ENCODE peak calls at places on chromosome 13, in four cellular contexts. N is hepatocyte, D is dorsolateral prefrontal cortex, K is thoracic aorta. T is an unnamed sample.

GRCh38 chr13:110340812-110341444 is 33.8 kb downstream of the COL4A2 start:
- DNase-seq in N (peak), D (no peak), K (peak), T (peak)

GRCh38 chr13:37059136-37059847 is at the start of gene SUPT20H:
- DNase-seq in N (peak), D (peak), K (peak), T (peak)

GRCh38 chr13:97434417-97435296 is 688 bp downstream of the RAP2A start:
- DNase-seq in N (no peak), D (peak), K (no peak), T (no peak)

GRCh38 chr13:94228781-94229180 is 250.7 kb downstream of the DCT start:
- DNase-seq in N (no peak), D (no peak), K (no peak), T (no peak)

GRCh38 chr13:110163020-110163658 is 143.8 kb downstream of the COL4A1 start:
- DNase-seq in N (no peak), D (no peak), K (no peak), T (no peak)

GRCh38 chr13:109644956-109645355 is 141.4 kb downstream of the IRS2 start:
- DNase-seq in N (no peak), D (no peak), K (no peak), T (no peak)

GRCh38 chr13:66996503-66996902 is 233.6 kb downstream of the PCDH9 start:
- DNase-seq in N (no peak), D (no peak), K (no peak), T (no peak)

GRCh38 chr13:26707122-26708006 is 53.2 kb downstream of the GPR12 start:
- DNase-seq in N (peak), D (peak), K (no peak), T (no peak)

GRCh38 chr13:33610471-33611015 is 207.4 kb upstream of the RFC3 start:
- DNase-seq in N (no peak), D (peak), K (no peak), T (no peak)

GRCh38 chr13:38656699-38657098 is 30.2 kb upstream of the FREM2 start:
- DNase-seq in N (no peak), D (no peak), K (no peak), T (no peak)

GRCh38 chr13:80497439-80497838 is 156.5 kb upstream of the SPRY2 start:
- DNase-seq in N (no peak), D (no peak), K (no peak), T (no peak)

GRCh38 chr13:25872871-25873607 is 178.8 kb downstream of the SHISA2 start:
- DNase-seq in N (no peak), D (no peak), K (no peak), T (no peak)

GRCh38 chr13:66506979-66507378 is 723.2 kb downstream of the PCDH9 start:
- DNase-seq in N (no peak), D (no peak), K (no peak), T (no peak)

GRCh38 chr13:23722726-23723453 is 152.7 kb downstream of the TNFRSF19 start:
- DNase-seq in N (no peak), D (no peak), K (no peak), T (no peak)

GRCh38 chr13:99033814-99034213 is 56.0 kb upstream of the DOCK9 start:
- DNase-seq in N (peak), D (no peak), K (no peak), T (no peak)

GRCh38 chr13:34721631-34722144 is 220.4 kb upstream of the NBEA start:
- DNase-seq in N (no peak), D (no peak), K (no peak), T (no peak)

GRCh38 chr13:97849305-97849704 is 104.2 kb upstream of the IPO5 start:
- DNase-seq in N (peak), D (no peak), K (no peak), T (no peak)

GRCh38 chr13:24746618-24747247 is 17.2 kb upstream of the RNF17 start:
- DNase-seq in N (peak), D (no peak), K (no peak), T (no peak)

GRCh38 chr13:52665325-52665724 is 12.7 kb downstream of the SUGT1 start:
- DNase-seq in N (peak), D (no peak), K (no peak), T (no peak)

GRCh38 chr13:33676700-33677048 is 141.3 kb upstream of the RFC3 start:
- DNase-seq in N (peak), D (no peak), K (no peak), T (no peak)

GRCh38 chr13:97559030-97559429 is 125.1 kb downstream of the RAP2A start:
- DNase-seq in N (no peak), D (no peak), K (no peak), T (no peak)

GRCh38 chr13:114002771-114003321 is 29.0 kb upstream of the C13orf46 start:
- DNase-seq in N (no peak), D (no peak), K (no peak), T (peak)

GRCh38 chr13:21429217-21429616 is 29.9 kb downstream of the ZDHHC20 start:
- DNase-seq in N (no peak), D (no peak), K (no peak), T (no peak)

GRCh38 chr13:60617863-60618733 is 221.1 kb downstream of the TDRD3 start:
- DNase-seq in N (peak), D (no peak), K (no peak), T (no peak)

GRCh38 chr13:46598140-46598819 is 45.3 kb downstream of the LRCH1 start:
- DNase-seq in N (no peak), D (no peak), K (no peak), T (no peak)

GRCh38 chr13:41459754-41460111 is 2.4 kb downstream of the RGCC start:
- DNase-seq in N (no peak), D (no peak), K (no peak), T (no peak)

GRCh38 chr13:37446503-37446902 is 152.1 kb downstream of the POSTN start:
- DNase-seq in N (peak), D (no peak), K (no peak), T (no peak)

GRCh38 chr13:50130686-50131051 is 115.4 kb downstream of the KCNRG start:
- DNase-seq in N (peak), D (peak), K (no peak), T (no peak)

GRCh38 chr13:110179116-110179857 is 127.7 kb downstream of the COL4A1 start:
- DNase-seq in N (no peak), D (no peak), K (no peak), T (no peak)

GRCh38 chr13:77207943-77208342 is 119.0 kb downstream of the MYCBP2 start:
- DNase-seq in N (no peak), D (no peak), K (no peak), T (no peak)

GRCh38 chr13:65292488-65292901 is 1937.6 kb downstream of the PCDH9 start:
- DNase-seq in N (peak), D (no peak), K (no peak), T (no peak)

GRCh38 chr13:21733475-21734311 is 62.8 kb downstream of the FGF9 start:
- DNase-seq in N (no peak), D (no peak), K (no peak), T (no peak)

GRCh38 chr13:104253063-104253680 is 1187.0 kb upstream of the SLC10A2 start:
- DNase-seq in N (no peak), D (no peak), K (no peak), T (no peak)

GRCh38 chr13:27005556-27005955 is 166.1 kb downstream of the USP12 start:
- DNase-seq in N (no peak), D (peak), K (no peak), T (no peak)

GRCh38 chr13:26721251-26721939 is 39.2 kb downstream of the GPR12 start:
- DNase-seq in N (no peak), D (peak), K (no peak), T (no peak)

GRCh38 chr13:40181203-40181845 is 485.1 kb downstream of the FOXO1 start:
- DNase-seq in N (peak), D (no peak), K (no peak), T (no peak)

GRCh38 chr13:44117351-44117750 is 237.6 kb downstream of the LACC1 start:
- DNase-seq in N (peak), D (no peak), K (no peak), T (no peak)

GRCh38 chr13:44111701-44112100 is 232.0 kb downstream of the LACC1 start:
- DNase-seq in N (no peak), D (no peak), K (no peak), T (no peak)

GRCh38 chr13:44120814-44121505 is 241.3 kb downstream of the LACC1 start:
- DNase-seq in N (no peak), D (no peak), K (no peak), T (no peak)

GRCh38 chr13:44112700-44113329 is 233.1 kb downstream of the LACC1 start:
- DNase-seq in N (no peak), D (no peak), K (no peak), T (no peak)

GRCh38 chr13:44116562-44117315 is 237.0 kb downstream of the LACC1 start:
- DNase-seq in N (no peak), D (no peak), K (no peak), T (no peak)
- TF ChIP-seq CTCF in N (peak), D (no peak), K (peak), T (no peak)

DNA sequence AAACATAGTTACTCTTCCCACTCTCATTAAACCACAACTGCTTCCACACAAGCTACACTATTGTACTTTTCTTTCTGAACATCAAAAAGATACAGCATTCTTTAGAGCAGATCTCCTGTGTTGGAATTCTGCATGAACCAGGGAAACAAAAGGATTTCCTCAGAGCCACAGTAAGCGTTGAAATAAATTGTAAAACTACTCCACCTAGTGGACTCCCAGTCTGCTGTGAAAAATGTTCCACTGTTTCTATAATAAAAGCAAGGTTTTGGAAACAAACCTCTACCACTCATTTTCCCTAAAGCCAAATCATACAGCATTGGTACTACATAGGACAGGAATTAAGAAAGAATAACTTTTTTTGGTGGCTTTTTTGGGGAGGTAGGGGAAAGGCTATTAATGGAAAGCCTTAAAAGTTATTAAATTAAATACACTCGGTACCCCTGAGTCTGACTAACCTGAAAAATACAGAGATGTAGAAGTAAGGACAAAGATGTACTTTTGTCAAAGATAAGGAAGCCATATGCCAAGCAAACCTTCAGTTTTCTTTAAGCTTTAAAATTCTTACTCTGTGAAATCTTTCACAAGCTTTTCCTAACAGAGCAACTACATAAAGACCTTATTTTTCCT is 19.3 kb downstream of the NUFIP1 start:
- DNase-seq in N (peak), D (no peak), K (no peak), T (no peak)
- TF ChIP-seq CTCF in N (peak), D (peak), K (peak), T (peak)

GRCh38 chr13:59178344-59178743 is 985.4 kb downstream of the DIAPH3 start:
- DNase-seq in N (no peak), D (no peak), K (no peak), T (no peak)
- TF ChIP-seq CTCF in N (peak), D (peak), K (no peak), T (no peak)

GRCh38 chr13:29423050-29423449 is 172.4 kb downstream of the SLC7A1 start:
- DNase-seq in N (no peak), D (no peak), K (no peak), T (no peak)
- TF ChIP-seq CTCF in N (no peak), D (no peak), K (no peak), T (no peak)

GRCh38 chr13:35990196-35990595 is 141.0 kb downstream of the DCLK1 start:
- DNase-seq in N (no peak), D (no peak), K (no peak), T (no peak)
- TF ChIP-seq CTCF in N (no peak), D (no peak), K (no peak), T (no peak)

GRCh38 chr13:75442736-75443234 is 39.2 kb downstream of the TBC1D4 start:
- DNase-seq in N (no peak), D (no peak), K (no peak), T (no peak)

GRCh38 chr13:75432045-75432444 is 49.9 kb downstream of the TBC1D4 start:
- DNase-seq in N (no peak), D (no peak), K (no peak), T (no peak)

GRCh38 chr13:75440100-75440499 is 41.9 kb downstream of the TBC1D4 start:
- DNase-seq in N (no peak), D (no peak), K (no peak), T (no peak)

GRCh38 chr13:75432811-75433244 is 49.1 kb downstream of the TBC1D4 start:
- DNase-seq in N (no peak), D (no peak), K (no peak), T (no peak)

DNA sequence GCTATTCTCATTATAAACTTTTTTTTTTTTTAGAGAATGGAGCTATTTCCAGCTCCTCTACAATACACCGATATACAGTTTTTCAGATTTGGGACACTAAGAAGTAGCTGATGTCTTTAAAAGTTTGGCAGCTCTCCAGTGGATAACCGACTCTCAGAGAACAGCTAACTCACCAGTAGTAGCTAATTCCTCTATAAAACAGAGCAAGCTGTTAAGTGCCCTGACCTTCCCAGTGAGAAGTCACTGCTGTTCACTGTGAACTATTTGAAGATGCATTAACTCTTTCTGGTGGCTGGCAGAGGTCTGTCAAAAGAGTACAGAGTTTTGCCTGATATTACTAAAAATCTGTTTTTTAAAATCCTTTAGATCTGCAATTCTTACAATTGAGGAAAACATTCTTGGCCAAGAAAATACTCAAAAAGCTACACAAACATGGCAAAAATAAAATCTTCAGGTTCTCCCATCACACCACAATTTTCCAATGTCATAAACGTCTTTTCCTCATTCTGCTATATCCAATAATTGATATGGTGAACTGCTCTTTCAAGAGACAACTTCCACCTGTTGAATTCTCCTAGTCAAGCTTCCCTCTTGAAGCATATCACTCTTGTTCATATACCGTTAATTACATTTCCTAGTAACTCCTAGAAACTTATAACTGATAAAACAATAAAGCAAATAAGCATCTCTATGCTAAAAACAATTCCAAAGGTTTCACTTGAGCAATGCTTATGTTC is 44.2 kb downstream of the TBC1D4 start:
- DNase-seq in N (peak), D (no peak), K (no peak), T (no peak)
- TF ChIP-seq CTCF in N (no peak), D (no peak), K (no peak), T (no peak)

DNA sequence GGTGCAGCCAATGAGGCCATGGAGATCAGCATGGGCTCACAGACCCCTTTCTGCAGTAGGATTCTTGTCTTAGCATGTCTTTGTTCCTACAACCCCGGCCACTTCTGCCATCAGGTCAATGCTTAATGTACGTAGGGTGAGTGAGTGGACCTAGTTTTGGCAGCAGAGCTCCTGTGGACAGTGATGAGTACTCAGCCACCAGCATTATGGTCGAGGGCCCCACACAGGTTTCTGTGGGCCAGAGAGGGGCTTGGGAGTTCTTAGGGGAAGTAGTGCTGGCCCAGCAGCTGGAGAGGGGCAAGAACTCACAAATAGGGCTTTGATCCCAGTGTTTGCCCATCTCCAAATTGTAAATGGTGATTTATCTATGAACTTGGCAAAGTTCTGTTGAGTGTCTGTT is 184.9 kb downstream of the MTUS2 start:
- DNase-seq in N (no peak), D (no peak), K (no peak), T (no peak)
- TF ChIP-seq CTCF in N (no peak), D (no peak), K (no peak), T (no peak)

GRCh38 chr13:31998131-31998530 is 33.4 kb upstream of the FRY start:
- DNase-seq in N (peak), D (no peak), K (no peak), T (no peak)

GRCh38 chr13:31997641-31998040 is 33.9 kb upstream of the FRY start:
- DNase-seq in N (no peak), D (no peak), K (no peak), T (no peak)

GRCh38 chr13:32001769-32002168 is 29.8 kb upstream of the FRY start:
- DNase-seq in N (no peak), D (no peak), K (no peak), T (no peak)

GRCh38 chr13:32001392-32001768 is 30.2 kb upstream of the FRY start:
- DNase-seq in N (peak), D (no peak), K (no peak), T (no peak)

GRCh38 chr13:31996611-31997010 is 35.0 kb upstream of the FRY start:
- DNase-seq in N (no peak), D (no peak), K (no peak), T (no peak)
- TF ChIP-seq CTCF in N (no peak), D (no peak), K (no peak), T (no peak)

GRCh38 chr13:61905054-61905453 is 489.4 kb upstream of the PCDH20 start:
- DNase-seq in N (no peak), D (no peak), K (no peak), T (no peak)

GRCh38 chr13:61898207-61898606 is 482.6 kb upstream of the PCDH20 start:
- DNase-seq in N (no peak), D (no peak), K (no peak), T (no peak)

GRCh38 chr13:61900033-61900432 is 484.4 kb upstream of the PCDH20 start:
- DNase-seq in N (no peak), D (no peak), K (no peak), T (no peak)

GRCh38 chr13:61901946-61902541 is 486.4 kb upstream of the PCDH20 start:
- DNase-seq in N (no peak), D (no peak), K (no peak), T (no peak)
- TF ChIP-seq CTCF in N (no peak), D (no peak), K (no peak), T (no peak)

GRCh38 chr13:112442483-112443090 is 66.4 kb downstream of the SPACA7 start:
- DNase-seq in N (no peak), D (no peak), K (no peak), T (no peak)

GRCh38 chr13:112444001-112444311 is 67.8 kb downstream of the SPACA7 start:
- DNase-seq in N (peak), D (peak), K (no peak), T (peak)

GRCh38 chr13:112441779-112442310 is 65.7 kb downstream of the SPACA7 start:
- DNase-seq in N (no peak), D (no peak), K (no peak), T (peak)

GRCh38 chr13:112444416-112445399 is 68.6 kb downstream of the SPACA7 start:
- DNase-seq in N (no peak), D (no peak), K (no peak), T (no peak)

DNA sequence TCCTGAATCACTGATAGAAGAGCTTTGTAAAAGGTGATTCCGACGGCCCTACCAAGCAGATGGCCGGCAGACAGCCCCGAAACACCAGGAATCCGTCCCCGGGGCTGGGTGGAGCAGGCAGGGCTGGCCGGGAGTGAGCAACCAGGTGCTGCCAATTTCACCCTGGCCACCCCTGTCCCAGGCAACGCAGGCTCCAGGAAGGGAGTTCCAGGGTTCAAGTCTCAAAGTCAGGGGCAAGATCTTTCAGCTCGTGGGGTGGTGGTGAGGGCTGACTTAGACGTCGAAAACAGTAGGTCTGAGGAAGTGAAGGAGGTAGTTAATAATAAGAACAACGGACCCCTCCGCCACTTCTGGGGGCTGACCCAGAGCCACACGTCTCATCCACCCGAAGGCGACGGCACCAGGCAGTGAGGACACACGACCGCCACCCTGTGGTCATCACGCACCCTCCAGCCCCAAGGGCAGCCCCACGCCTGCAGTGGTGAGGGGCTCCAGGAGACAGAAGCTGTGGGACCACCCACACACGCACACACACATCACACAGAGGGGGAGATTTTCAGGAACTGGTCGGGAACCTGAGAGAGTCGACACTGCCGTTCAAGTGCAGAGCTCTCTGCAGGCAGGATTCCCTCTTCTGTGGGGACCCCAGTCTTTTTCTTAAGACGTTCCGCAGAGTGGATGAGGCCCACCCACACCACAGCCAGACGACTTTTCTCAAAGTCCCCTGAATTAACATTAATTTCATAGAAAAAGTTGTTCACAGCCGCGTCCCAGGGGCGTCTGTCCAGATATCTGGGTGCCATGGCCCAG is 67.2 kb downstream of the SPACA7 start:
- DNase-seq in N (no peak), D (no peak), K (no peak), T (peak)
- TF ChIP-seq CTCF in N (peak), D (no peak), K (no peak), T (no peak)